ENCODE peak calls at places on chromosomes 7 and 10, in six cellular contexts. One of them, this sample, is unnamed. For H3K4me1, the result is how much of the 10 kb centered on the place peaks cover.

GRCh38 chr7:68438811-68439210 is 1159.5 kb upstream of the AUTS2 start:
- DNase-seq in neuronal stem cell: no peak
- DNase-seq in astrocyte: no peak
- DNase-seq in pancreas: no peak
- DNase-seq in A549: no peak
- DNase-seq in psoas muscle: no peak
- DNase-seq in this sample: no peak

GRCh38 chr10:119783665-119784027 is 57.8 kb downstream of the INPP5F start:
- DNase-seq in neuronal stem cell: no peak
- DNase-seq in astrocyte: no peak
- DNase-seq in pancreas: no peak
- DNase-seq in A549: no peak
- DNase-seq in psoas muscle: no peak
- DNase-seq in this sample: no peak

GRCh38 chr7:65980478-65981250 is 1.3 kb downstream of the GUSB start:
- DNase-seq in neuronal stem cell: no peak
- DNase-seq in astrocyte: peak
- DNase-seq in pancreas: peak
- DNase-seq in A549: peak
- DNase-seq in psoas muscle: peak
- DNase-seq in this sample: no peak

GRCh38 chr10:27558612-27559020 is 54.5 kb downstream of the RAB18 start:
- DNase-seq in neuronal stem cell: peak
- DNase-seq in astrocyte: peak
- DNase-seq in pancreas: no peak
- DNase-seq in A549: peak
- DNase-seq in psoas muscle: peak
- DNase-seq in this sample: no peak

GRCh38 chr10:113337142-113337541 is 215.7 kb upstream of the HABP2 start:
- DNase-seq in neuronal stem cell: no peak
- DNase-seq in astrocyte: no peak
- DNase-seq in pancreas: no peak
- DNase-seq in A549: no peak
- DNase-seq in psoas muscle: no peak
- DNase-seq in this sample: no peak

GRCh38 chr10:114009281-114009996 is 34.2 kb upstream of the ADRB1 start:
- DNase-seq in neuronal stem cell: no peak
- DNase-seq in astrocyte: no peak
- DNase-seq in pancreas: no peak
- DNase-seq in A549: peak
- DNase-seq in psoas muscle: no peak
- DNase-seq in this sample: no peak

GRCh38 chr7:139774376-139774775 is 3.4 kb downstream of the HIPK2 start:
- DNase-seq in neuronal stem cell: no peak
- DNase-seq in astrocyte: peak
- DNase-seq in pancreas: no peak
- DNase-seq in A549: no peak
- DNase-seq in psoas muscle: no peak
- DNase-seq in this sample: peak

GRCh38 chr7:144835166-144835611 is 664 bp downstream of the TPK1 start:
- DNase-seq in neuronal stem cell: no peak
- DNase-seq in astrocyte: peak
- DNase-seq in pancreas: peak
- DNase-seq in A549: peak
- DNase-seq in psoas muscle: peak
- DNase-seq in this sample: peak

GRCh38 chr7:122544463-122544862 is 154.5 kb downstream of the RNF133 start:
- DNase-seq in neuronal stem cell: no peak
- DNase-seq in astrocyte: no peak
- DNase-seq in pancreas: no peak
- DNase-seq in A549: no peak
- DNase-seq in psoas muscle: no peak
- DNase-seq in this sample: no peak

GRCh38 chr7:133061357-133061756 is 20.5 kb downstream of the CHCHD3 start:
- DNase-seq in neuronal stem cell: no peak
- DNase-seq in astrocyte: no peak
- DNase-seq in pancreas: no peak
- DNase-seq in A549: no peak
- DNase-seq in psoas muscle: no peak
- DNase-seq in this sample: no peak

GRCh38 chr10:17782921-17783665 is 26.1 kb upstream of the MRC1 start:
- DNase-seq in neuronal stem cell: no peak
- DNase-seq in astrocyte: peak
- DNase-seq in pancreas: no peak
- DNase-seq in A549: peak
- DNase-seq in psoas muscle: peak
- DNase-seq in this sample: peak

GRCh38 chr7:40870108-40870507 is 735.3 kb downstream of the SUGCT start:
- DNase-seq in neuronal stem cell: no peak
- DNase-seq in astrocyte: no peak
- DNase-seq in pancreas: no peak
- DNase-seq in A549: no peak
- DNase-seq in psoas muscle: no peak
- DNase-seq in this sample: no peak

GRCh38 chr7:157004050-157004838 is 6.2 kb downstream of the MNX1 start:
- DNase-seq in neuronal stem cell: no peak
- DNase-seq in astrocyte: peak
- DNase-seq in pancreas: no peak
- DNase-seq in A549: no peak
- DNase-seq in psoas muscle: no peak
- DNase-seq in this sample: no peak

GRCh38 chr7:121202125-121202524 is 126.7 kb upstream of the WNT16 start:
- DNase-seq in neuronal stem cell: no peak
- DNase-seq in astrocyte: no peak
- DNase-seq in pancreas: no peak
- DNase-seq in A549: no peak
- DNase-seq in psoas muscle: no peak
- DNase-seq in this sample: no peak

DNA sequence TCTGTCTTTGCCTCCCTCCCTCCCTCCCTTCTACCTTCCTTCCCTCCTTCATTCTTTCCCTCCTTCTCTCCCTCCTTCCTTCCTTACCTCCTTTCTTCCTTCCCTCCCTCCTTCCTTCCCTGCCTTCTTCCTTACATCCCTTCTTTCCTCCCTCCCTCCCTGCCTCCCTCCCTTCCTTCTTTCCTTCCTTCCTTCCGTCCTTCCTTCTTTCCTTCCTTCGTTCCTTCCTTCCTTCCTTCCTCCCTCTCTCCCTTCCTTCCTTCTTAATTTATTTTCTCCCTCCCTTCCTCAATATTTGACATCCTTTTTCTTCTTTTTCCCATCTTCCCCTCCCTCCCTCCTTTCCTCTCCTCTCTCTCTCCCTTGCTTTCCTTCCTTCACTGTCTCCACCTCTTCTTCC is 301.8 kb downstream of the GATA3 start:
- DNase-seq in neuronal stem cell: no peak
- DNase-seq in astrocyte: no peak
- DNase-seq in pancreas: no peak
- DNase-seq in A549: no peak
- DNase-seq in psoas muscle: no peak
- DNase-seq in this sample: no peak
- H3K4me1 ChIP-seq in neuronal stem cell: under half
- H3K4me1 ChIP-seq in astrocyte: under half
- H3K4me1 ChIP-seq in pancreas: under half
- H3K4me1 ChIP-seq in A549: under half
- H3K4me1 ChIP-seq in psoas muscle: under half
- H3K4me1 ChIP-seq in this sample: under half

DNA sequence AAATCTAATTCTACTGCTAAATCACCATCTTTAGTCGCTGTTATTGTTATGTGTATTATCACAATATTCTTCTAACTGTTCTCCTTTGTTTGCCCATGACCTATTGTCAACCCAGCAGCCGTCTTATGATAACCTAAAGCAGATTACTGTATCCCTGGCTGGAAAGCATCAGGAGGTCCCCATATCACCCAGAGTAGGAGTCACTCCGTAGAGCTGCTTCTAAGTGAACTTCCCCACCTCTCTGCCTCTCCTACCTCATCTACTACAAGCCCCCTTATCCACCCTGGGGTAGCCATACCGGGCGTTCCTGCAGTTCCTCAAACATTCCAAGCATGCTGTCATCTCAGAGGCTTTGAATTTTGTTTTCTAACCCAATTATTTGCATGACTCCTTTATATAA is 39.7 kb downstream of the POU6F2 start:
- DNase-seq in neuronal stem cell: no peak
- DNase-seq in astrocyte: no peak
- DNase-seq in pancreas: no peak
- DNase-seq in A549: no peak
- DNase-seq in psoas muscle: no peak
- DNase-seq in this sample: no peak
- H3K4me1 ChIP-seq in neuronal stem cell: under half
- H3K4me1 ChIP-seq in astrocyte: under half
- H3K4me1 ChIP-seq in pancreas: under half
- H3K4me1 ChIP-seq in A549: under half
- H3K4me1 ChIP-seq in psoas muscle: under half
- H3K4me1 ChIP-seq in this sample: under half

GRCh38 chr10:16440396-16441105 is 3.7 kb downstream of the PTER start:
- DNase-seq in neuronal stem cell: no peak
- DNase-seq in astrocyte: peak
- DNase-seq in pancreas: no peak
- DNase-seq in A549: no peak
- DNase-seq in psoas muscle: no peak
- DNase-seq in this sample: peak

GRCh38 chr10:16436758-16437539 is at the start of gene PTER:
- DNase-seq in neuronal stem cell: peak
- DNase-seq in astrocyte: peak
- DNase-seq in pancreas: peak
- DNase-seq in A549: peak
- DNase-seq in psoas muscle: peak
- DNase-seq in this sample: peak

GRCh38 chr10:16436367-16436757 is 448 bp upstream of the PTER start:
- DNase-seq in neuronal stem cell: no peak
- DNase-seq in astrocyte: no peak
- DNase-seq in pancreas: no peak
- DNase-seq in A549: no peak
- DNase-seq in psoas muscle: no peak
- DNase-seq in this sample: no peak

GRCh38 chr10:16439294-16439693 is 2.5 kb downstream of the PTER start:
- DNase-seq in neuronal stem cell: no peak
- DNase-seq in astrocyte: no peak
- DNase-seq in pancreas: no peak
- DNase-seq in A549: no peak
- DNase-seq in psoas muscle: no peak
- DNase-seq in this sample: no peak

GRCh38 chr10:16437540-16437894 is 707 bp downstream of the PTER start:
- DNase-seq in neuronal stem cell: no peak
- DNase-seq in astrocyte: no peak
- DNase-seq in pancreas: no peak
- DNase-seq in A549: no peak
- DNase-seq in psoas muscle: no peak
- DNase-seq in this sample: no peak
- H3K4me1 ChIP-seq in neuronal stem cell: under half
- H3K4me1 ChIP-seq in astrocyte: under half
- H3K4me1 ChIP-seq in pancreas: under half
- H3K4me1 ChIP-seq in A549: under half
- H3K4me1 ChIP-seq in psoas muscle: under half
- H3K4me1 ChIP-seq in this sample: under half

DNA sequence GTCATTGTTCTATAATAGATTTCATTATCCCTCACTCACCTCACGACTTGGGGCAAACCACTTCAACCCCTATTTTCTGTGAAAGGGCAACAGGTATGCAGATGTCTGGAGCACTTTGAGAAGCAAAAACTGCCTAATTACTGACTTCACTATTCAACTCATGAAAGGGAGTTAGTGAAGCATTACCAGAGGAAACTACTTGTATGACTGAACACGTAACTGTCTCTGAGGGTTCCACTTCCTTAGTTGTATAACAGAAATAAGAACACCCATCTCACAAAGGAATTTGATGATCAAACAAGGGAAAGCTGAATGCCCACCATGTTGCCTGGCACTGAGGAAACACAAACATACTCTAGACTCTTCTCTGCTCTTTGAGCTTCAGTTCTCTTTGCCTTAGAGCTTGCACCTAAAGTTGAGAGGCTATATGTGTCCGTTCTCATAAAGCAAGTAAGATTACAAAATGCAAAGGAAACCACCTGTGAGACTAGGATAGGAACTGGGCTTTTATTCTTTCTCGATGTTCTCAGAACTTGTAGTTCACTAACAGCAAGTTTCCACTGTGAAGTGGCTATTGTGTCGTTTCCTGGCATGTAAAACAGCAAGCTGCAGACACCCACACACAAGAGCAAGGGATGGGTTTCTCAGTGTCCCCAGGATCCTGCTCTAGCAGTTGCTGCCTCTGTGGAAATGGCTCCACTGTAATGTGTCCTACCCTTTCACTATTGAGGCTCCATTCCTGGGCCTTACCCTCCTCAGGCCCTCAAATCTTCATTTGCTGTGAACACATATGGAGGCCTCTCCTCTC is 2.6 kb downstream of the TMEM243 start:
- DNase-seq in neuronal stem cell: no peak
- DNase-seq in astrocyte: no peak
- DNase-seq in pancreas: no peak
- DNase-seq in A549: no peak
- DNase-seq in psoas muscle: no peak
- DNase-seq in this sample: no peak
- H3K4me1 ChIP-seq in neuronal stem cell: under half
- H3K4me1 ChIP-seq in astrocyte: under half
- H3K4me1 ChIP-seq in pancreas: under half
- H3K4me1 ChIP-seq in A549: under half
- H3K4me1 ChIP-seq in psoas muscle: under half
- H3K4me1 ChIP-seq in this sample: under half

GRCh38 chr10:51300617-51301350 is 226.5 kb downstream of the PRKG1 start:
- DNase-seq in neuronal stem cell: no peak
- DNase-seq in astrocyte: no peak
- DNase-seq in pancreas: no peak
- DNase-seq in A549: no peak
- DNase-seq in psoas muscle: no peak
- DNase-seq in this sample: no peak
- H3K4me1 ChIP-seq in neuronal stem cell: under half
- H3K4me1 ChIP-seq in astrocyte: under half
- H3K4me1 ChIP-seq in pancreas: under half
- H3K4me1 ChIP-seq in A549: under half
- H3K4me1 ChIP-seq in psoas muscle: under half
- H3K4me1 ChIP-seq in this sample: under half

DNA sequence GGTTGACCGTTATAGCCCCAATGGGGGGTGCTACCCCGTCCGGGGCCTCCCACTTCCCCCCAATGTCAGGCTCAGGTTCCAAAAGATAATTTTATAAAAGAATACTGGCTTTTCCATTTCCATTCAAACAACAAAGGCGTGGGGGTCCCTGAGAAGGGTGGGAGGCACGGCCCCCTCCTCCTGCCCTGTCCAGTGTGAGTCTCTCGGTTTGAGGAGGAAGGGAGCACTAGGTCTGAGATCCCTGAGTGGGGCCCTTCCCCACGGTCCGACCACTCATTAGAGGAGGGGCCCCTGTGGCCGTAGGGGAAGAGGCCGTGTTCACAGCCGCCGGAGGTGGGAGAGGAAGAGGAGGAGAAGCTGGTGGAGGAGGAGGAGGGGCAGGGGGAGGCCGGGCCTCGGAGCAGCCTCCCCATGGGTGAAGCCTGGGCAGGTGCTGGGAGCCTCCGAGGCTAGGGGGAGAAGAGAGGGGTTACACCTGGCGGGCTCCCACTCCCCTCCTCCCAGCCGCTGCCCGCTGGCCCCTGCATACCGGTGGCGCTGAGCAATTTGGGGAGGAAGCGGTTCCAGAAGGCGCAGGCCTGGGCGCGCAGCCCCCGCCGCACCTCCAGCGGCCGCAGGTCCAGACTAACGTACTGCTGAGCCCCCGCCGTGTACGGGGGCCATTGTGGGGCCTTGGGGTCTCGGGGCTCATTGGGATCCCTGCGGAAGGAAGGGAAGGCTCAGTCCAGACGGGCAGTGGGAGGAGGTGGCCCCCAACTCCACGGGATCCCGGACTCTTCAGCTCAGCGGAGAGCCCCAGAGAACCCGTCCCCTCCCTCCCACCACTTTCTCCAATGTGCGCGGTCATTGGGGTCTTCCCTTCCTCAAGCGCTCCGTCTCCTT is 1.4 kb upstream of the UFSP1 start:
- DNase-seq in neuronal stem cell: no peak
- DNase-seq in astrocyte: no peak
- DNase-seq in pancreas: no peak
- DNase-seq in A549: no peak
- DNase-seq in psoas muscle: peak
- DNase-seq in this sample: peak
- H3K4me1 ChIP-seq in neuronal stem cell: under half
- H3K4me1 ChIP-seq in astrocyte: under half
- H3K4me1 ChIP-seq in pancreas: under half
- H3K4me1 ChIP-seq in A549: under half
- H3K4me1 ChIP-seq in psoas muscle: under half
- H3K4me1 ChIP-seq in this sample: under half

This sample was measured in foreskin keratinocyte.